ENCODE peak calls at places on chromosome 10, in four cellular contexts. One of them, this sample, is unnamed.

GRCh38 chr10:54905793-54906192 is 104.8 kb upstream of the PCDH15 start:
- DNase-seq in Panc1: no peak
- DNase-seq in adrenal gland: no peak
- DNase-seq in upper lobe of right lung: no peak
- DNase-seq in this sample: no peak

GRCh38 chr10:26112532-26112931 is 104.0 kb upstream of the GAD2 start:
- DNase-seq in Panc1: no peak
- DNase-seq in adrenal gland: no peak
- DNase-seq in upper lobe of right lung: no peak
- DNase-seq in this sample: no peak

GRCh38 chr10:73058057-73058591 is 38.5 kb downstream of the P4HA1 start:
- DNase-seq in Panc1: no peak
- DNase-seq in adrenal gland: no peak
- DNase-seq in upper lobe of right lung: no peak
- DNase-seq in this sample: no peak

GRCh38 chr10:75375828-75376227 is 25.7 kb downstream of the ZNF503 start:
- DNase-seq in Panc1: no peak
- DNase-seq in adrenal gland: no peak
- DNase-seq in upper lobe of right lung: no peak
- DNase-seq in this sample: no peak

GRCh38 chr10:43377393-43377883 is 6.0 kb downstream of the FXYD4 start:
- DNase-seq in Panc1: no peak
- DNase-seq in adrenal gland: no peak
- DNase-seq in upper lobe of right lung: peak; percentile 72
- DNase-seq in this sample: no peak

GRCh38 chr10:49562893-49563292 is 24.0 kb upstream of the ERCC6 start:
- DNase-seq in Panc1: no peak
- DNase-seq in adrenal gland: no peak
- DNase-seq in upper lobe of right lung: no peak
- DNase-seq in this sample: no peak

GRCh38 chr10:78850611-78851010 is 218.2 kb upstream of the ZMIZ1 start:
- DNase-seq in Panc1: no peak
- DNase-seq in adrenal gland: no peak
- DNase-seq in upper lobe of right lung: no peak
- DNase-seq in this sample: no peak

GRCh38 chr10:128990986-128991385 is 476.1 kb upstream of the MGMT start:
- DNase-seq in Panc1: no peak
- DNase-seq in adrenal gland: no peak
- DNase-seq in upper lobe of right lung: no peak
- DNase-seq in this sample: no peak

GRCh38 chr10:13684252-13684791 is 97.6 kb downstream of the PRPF18 start:
- DNase-seq in Panc1: no peak
- DNase-seq in adrenal gland: peak; percentile 63
- DNase-seq in upper lobe of right lung: peak; percentile 70
- DNase-seq in this sample: no peak

GRCh38 chr10:93712593-93712992 is 10.2 kb upstream of the FRA10AC1 start:
- DNase-seq in Panc1: no peak
- DNase-seq in adrenal gland: no peak
- DNase-seq in upper lobe of right lung: no peak
- DNase-seq in this sample: no peak

GRCh38 chr10:93580824-93581223 is 14.4 kb downstream of the FFAR4 start:
- DNase-seq in Panc1: no peak
- DNase-seq in adrenal gland: no peak
- DNase-seq in upper lobe of right lung: no peak
- DNase-seq in this sample: no peak

GRCh38 chr10:93757136-93757535 is 600 bp upstream of the LGI1 start:
- DNase-seq in Panc1: no peak
- DNase-seq in adrenal gland: no peak
- DNase-seq in upper lobe of right lung: no peak
- DNase-seq in this sample: no peak

GRCh38 chr10:23512355-23513058 is 73.6 kb downstream of the OTUD1 start:
- DNase-seq in Panc1: no peak
- DNase-seq in adrenal gland: peak; percentile 54
- DNase-seq in upper lobe of right lung: no peak
- DNase-seq in this sample: no peak

GRCh38 chr10:77160679-77161078 is 476.9 kb downstream of the KCNMA1 start:
- DNase-seq in Panc1: peak; percentile 94
- DNase-seq in adrenal gland: no peak
- DNase-seq in upper lobe of right lung: no peak
- DNase-seq in this sample: no peak

GRCh38 chr10:12589789-12590188 is 240.4 kb downstream of the CAMK1D start:
- DNase-seq in Panc1: no peak
- DNase-seq in adrenal gland: no peak
- DNase-seq in upper lobe of right lung: no peak
- DNase-seq in this sample: no peak

GRCh38 chr10:14253079-14253478 is 77.6 kb downstream of the FRMD4A start:
- DNase-seq in Panc1: no peak
- DNase-seq in adrenal gland: no peak
- DNase-seq in upper lobe of right lung: no peak
- DNase-seq in this sample: no peak

DNA sequence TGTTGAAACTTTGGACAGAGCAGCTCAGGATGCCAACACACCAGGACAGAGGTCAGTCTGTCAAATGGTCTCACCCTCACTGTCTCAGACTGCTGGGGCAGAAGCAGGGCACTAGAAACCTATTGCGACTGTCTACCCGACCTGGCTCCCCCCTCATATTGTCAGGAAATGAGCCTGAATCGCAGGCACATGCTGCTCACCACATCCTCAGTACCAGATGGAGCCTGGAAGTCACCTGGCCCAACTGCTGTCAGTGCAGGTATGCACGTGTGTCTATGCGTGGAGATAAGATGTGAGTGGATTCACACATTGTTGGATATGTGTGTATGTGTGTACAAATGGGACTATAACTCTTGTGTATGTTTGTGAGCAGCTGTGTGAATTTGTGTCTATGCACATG is 3.2 kb upstream of the CDHR1 start:
- DNase-seq in Panc1: no peak
- DNase-seq in adrenal gland: no peak
- DNase-seq in upper lobe of right lung: peak; percentile 17
- DNase-seq in this sample: peak; percentile 44
- H3K27me3 ChIP-seq in Panc1: peaks cover 25% of the 10 kb centered on the region
- H3K27me3 ChIP-seq in adrenal gland: peaks cover 24% of the 10 kb centered on the region
- H3K27me3 ChIP-seq in upper lobe of right lung: peaks cover 33% of the 10 kb centered on the region
- H3K27me3 ChIP-seq in this sample: peaks cover 3% of the 10 kb centered on the region

DNA sequence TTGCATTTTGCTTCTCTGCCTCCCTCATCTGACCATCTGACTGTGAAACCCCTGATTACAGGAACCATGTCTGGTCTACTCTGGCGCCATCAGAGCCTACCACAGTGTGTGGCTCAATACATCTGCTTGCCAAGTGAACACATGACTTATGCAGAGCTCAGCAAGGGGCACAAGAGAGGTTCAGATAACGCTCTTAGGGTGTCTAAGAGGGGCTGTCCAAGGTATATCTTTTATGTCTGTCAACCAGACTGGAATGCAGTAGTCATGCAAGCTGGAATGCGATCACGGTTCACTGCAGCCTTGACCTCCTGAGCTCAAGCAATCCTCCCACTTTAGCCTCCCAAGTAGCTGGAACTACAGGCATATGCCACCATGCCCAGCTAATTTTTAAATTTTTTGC is 10.3 kb upstream of the RRP12 start:
- DNase-seq in Panc1: no peak
- DNase-seq in adrenal gland: no peak
- DNase-seq in upper lobe of right lung: no peak
- DNase-seq in this sample: no peak
- H3K4me1 ChIP-seq in Panc1: no peaks in the 10 kb centered on the region
- H3K4me1 ChIP-seq in adrenal gland: peaks cover 15% of the 10 kb centered on the region
- H3K4me1 ChIP-seq in upper lobe of right lung: peaks cover 10% of the 10 kb centered on the region
- H3K4me1 ChIP-seq in this sample: peaks cover 27% of the 10 kb centered on the region

GRCh38 chr10:51075802-51076201 is 1.5 kb downstream of the PRKG1 start:
- DNase-seq in Panc1: no peak
- DNase-seq in adrenal gland: no peak
- DNase-seq in upper lobe of right lung: no peak
- DNase-seq in this sample: no peak
- H3K4me3 ChIP-seq in Panc1: no peak overlapping the region
- H3K4me3 ChIP-seq in adrenal gland: no peak overlapping the region
- H3K4me3 ChIP-seq in upper lobe of right lung: peak overlapping the region; percentile 60
- H3K4me3 ChIP-seq in this sample: no peak overlapping the region

GRCh38 chr10:66927271-66927950 is 1.6 kb downstream of the LRRTM3 start:
- DNase-seq in Panc1: no peak
- DNase-seq in adrenal gland: no peak
- DNase-seq in upper lobe of right lung: no peak
- DNase-seq in this sample: no peak

GRCh38 chr10:66925896-66926719 is at the start of gene LRRTM3:
- DNase-seq in Panc1: peak; percentile 20
- DNase-seq in adrenal gland: peak; percentile 62
- DNase-seq in upper lobe of right lung: no peak
- DNase-seq in this sample: no peak

GRCh38 chr10:66928791-66929190 is 3.0 kb downstream of the LRRTM3 start:
- DNase-seq in Panc1: no peak
- DNase-seq in adrenal gland: no peak
- DNase-seq in upper lobe of right lung: no peak
- DNase-seq in this sample: no peak

GRCh38 chr10:66928000-66928770 is 2.3 kb downstream of the LRRTM3 start:
- DNase-seq in Panc1: no peak
- DNase-seq in adrenal gland: peak; percentile 22
- DNase-seq in upper lobe of right lung: no peak
- DNase-seq in this sample: no peak

DNA sequence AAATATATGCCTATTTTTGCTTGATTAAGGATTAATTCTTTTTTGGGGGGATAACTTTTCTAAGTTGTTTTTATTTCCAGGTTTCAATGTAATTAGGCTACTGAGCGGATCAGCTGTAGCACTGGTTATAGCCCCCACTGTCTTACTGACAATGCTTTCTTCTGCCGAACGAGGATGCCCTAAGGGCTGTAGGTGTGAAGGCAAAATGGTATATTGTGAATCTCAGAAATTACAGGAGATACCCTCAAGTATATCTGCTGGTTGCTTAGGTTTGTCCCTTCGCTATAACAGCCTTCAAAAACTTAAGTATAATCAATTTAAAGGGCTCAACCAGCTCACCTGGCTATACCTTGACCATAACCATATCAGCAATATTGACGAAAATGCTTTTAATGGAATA is 1.0 kb downstream of the LRRTM3 start:
- DNase-seq in Panc1: no peak
- DNase-seq in adrenal gland: no peak
- DNase-seq in upper lobe of right lung: no peak
- DNase-seq in this sample: no peak
- H3K27me3 ChIP-seq in Panc1: peaks cover 50% of the 10 kb centered on the region
- H3K27me3 ChIP-seq in adrenal gland: peaks cover 26% of the 10 kb centered on the region
- H3K27me3 ChIP-seq in upper lobe of right lung: peaks cover 51% of the 10 kb centered on the region
- H3K27me3 ChIP-seq in this sample: peaks cover 19% of the 10 kb centered on the region

GRCh38 chr10:71729023-71729649 is 9.6 kb upstream of the C10orf105 start:
- DNase-seq in Panc1: no peak
- DNase-seq in adrenal gland: peak; percentile 38
- DNase-seq in upper lobe of right lung: peak; percentile 79
- DNase-seq in this sample: no peak

GRCh38 chr10:71728218-71728737 is 8.7 kb upstream of the C10orf105 start:
- DNase-seq in Panc1: no peak
- DNase-seq in adrenal gland: no peak
- DNase-seq in upper lobe of right lung: no peak
- DNase-seq in this sample: no peak

GRCh38 chr10:71734797-71735196 is 15.2 kb upstream of the C10orf105 start:
- DNase-seq in Panc1: no peak
- DNase-seq in adrenal gland: no peak
- DNase-seq in upper lobe of right lung: no peak
- DNase-seq in this sample: no peak

GRCh38 chr10:71735709-71736569 is 16.4 kb upstream of the C10orf105 start:
- DNase-seq in Panc1: no peak
- DNase-seq in adrenal gland: no peak
- DNase-seq in upper lobe of right lung: no peak
- DNase-seq in this sample: peak; percentile 79

GRCh38 chr10:71731791-71732190 is 12.2 kb upstream of the C10orf105 start:
- DNase-seq in Panc1: no peak
- DNase-seq in adrenal gland: no peak
- DNase-seq in upper lobe of right lung: no peak
- DNase-seq in this sample: peak; percentile 52
- H3K4me1 ChIP-seq in Panc1: peaks cover 7% of the 10 kb centered on the region
- H3K4me1 ChIP-seq in adrenal gland: peaks cover 28% of the 10 kb centered on the region
- H3K4me1 ChIP-seq in upper lobe of right lung: peaks cover 50% of the 10 kb centered on the region
- H3K4me1 ChIP-seq in this sample: peaks cover 99% of the 10 kb centered on the region

DNA sequence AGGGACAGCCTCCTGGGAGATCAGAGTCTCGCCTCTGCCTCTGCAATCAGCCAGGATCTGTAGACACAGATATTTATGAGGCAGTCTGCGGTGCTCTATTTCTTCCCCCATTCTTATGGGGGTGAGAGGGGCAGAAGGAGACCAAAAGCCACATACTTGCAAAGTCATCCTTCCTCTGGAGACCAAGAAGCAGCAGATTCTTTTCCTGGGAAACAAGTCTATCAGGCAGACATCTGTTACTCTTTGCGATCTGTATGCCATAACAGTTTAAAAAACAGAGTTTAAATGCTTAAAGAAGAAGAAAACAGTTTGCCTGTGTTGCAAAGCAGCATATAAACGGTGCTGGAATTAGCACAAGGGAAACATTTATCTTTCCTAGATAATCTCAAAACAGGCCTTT is 50.6 kb downstream of the RGS10 start:
- DNase-seq in Panc1: no peak
- DNase-seq in adrenal gland: no peak
- DNase-seq in upper lobe of right lung: no peak
- DNase-seq in this sample: no peak
- H3K4me3 ChIP-seq in Panc1: no peak overlapping the region
- H3K4me3 ChIP-seq in adrenal gland: no peak overlapping the region
- H3K4me3 ChIP-seq in upper lobe of right lung: no peak overlapping the region
- H3K4me3 ChIP-seq in this sample: no peak overlapping the region

DNA sequence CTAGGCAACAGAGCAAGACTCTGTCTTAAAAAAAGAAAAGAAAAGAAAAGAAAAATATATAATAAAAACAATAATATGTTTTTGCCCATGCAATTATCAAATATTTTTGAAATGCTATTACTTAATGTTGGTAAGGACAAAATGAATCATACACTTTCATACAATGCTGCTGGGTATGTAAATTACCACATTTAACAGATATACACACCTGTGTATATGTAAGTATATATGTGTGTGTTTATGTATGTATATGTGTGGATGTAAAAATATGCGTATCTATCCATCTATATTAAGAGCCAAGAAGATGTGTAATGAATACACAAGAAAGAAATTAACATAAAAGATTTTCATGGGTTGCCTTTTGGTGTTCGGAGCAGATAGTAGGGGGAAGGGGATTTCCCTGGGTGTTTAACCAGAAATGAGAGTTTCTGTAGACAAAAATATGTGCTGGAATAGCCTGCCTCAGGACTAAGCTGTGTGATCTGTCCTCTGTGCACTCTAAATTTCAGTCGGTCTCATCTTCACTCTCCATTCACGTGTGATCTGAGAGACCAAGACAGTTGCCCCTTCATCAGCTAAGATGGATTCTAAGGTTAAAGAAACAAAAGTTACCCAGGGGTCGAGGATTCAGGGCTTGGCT is 61.2 kb downstream of the PRKCQ start:
- DNase-seq in Panc1: no peak
- DNase-seq in adrenal gland: no peak
- DNase-seq in upper lobe of right lung: no peak
- DNase-seq in this sample: no peak
- H3K27me3 ChIP-seq in Panc1: peaks cover 9% of the 10 kb centered on the region
- H3K27me3 ChIP-seq in adrenal gland: no peaks in the 10 kb centered on the region
- H3K27me3 ChIP-seq in upper lobe of right lung: no peaks in the 10 kb centered on the region
- H3K27me3 ChIP-seq in this sample: no peaks in the 10 kb centered on the region

This sample was measured in CD4-positive, CD25-positive, alpha-beta regulatory T cell.